ENCODE peak calls at places on chromosomes 1 and 21, in nine cellular contexts. One of them, this sample, is unnamed.
A peak's percentile ranks its signal among the peaks of the same experiment; 100 is the strongest.

GRCh38 chr21:36747114-36747814 is 48.3 kb downstream of the SIM2 start:
- DNase-seq in activated CD4-positive, alpha-beta T cell treated with anti-CD3 and anti-CD28 coated beads, Interleukin-2, amount 10 ng/mL, durations not matched to agents 7 days and 5 days: no peak
- DNase-seq in stimulated activated CD4-positive, alpha-beta T cell treated with anti-CD3 and anti-CD28 coated beads, Interleukin-1b, Interleukin-23, amount 100 ng/mL, for 4 hours: no peak
- DNase-seq in GM03348: no peak
- DNase-seq in cerebellar cortex: peak; percentile 27
- DNase-seq in colonic mucosa: no peak
- DNase-seq in SK-N-DZ: no peak
- DNase-seq in A549: no peak
- DNase-seq in GDM1: no peak
- DNase-seq in this sample: no peak

GRCh38 chr1:54105080-54105479 is 47.7 kb downstream of the CDCP2 start:
- DNase-seq in activated CD4-positive, alpha-beta T cell treated with anti-CD3 and anti-CD28 coated beads, Interleukin-2, amount 10 ng/mL, durations not matched to agents 7 days and 5 days: no peak
- DNase-seq in stimulated activated CD4-positive, alpha-beta T cell treated with anti-CD3 and anti-CD28 coated beads, Interleukin-1b, Interleukin-23, amount 100 ng/mL, for 4 hours: no peak
- DNase-seq in GM03348: no peak
- DNase-seq in cerebellar cortex: no peak
- DNase-seq in colonic mucosa: no peak
- DNase-seq in SK-N-DZ: no peak
- DNase-seq in A549: no peak
- DNase-seq in GDM1: no peak
- DNase-seq in this sample: no peak

GRCh38 chr1:23555949-23556640 is 3.2 kb downstream of the ID3 start:
- DNase-seq in activated CD4-positive, alpha-beta T cell treated with anti-CD3 and anti-CD28 coated beads, Interleukin-2, amount 10 ng/mL, durations not matched to agents 7 days and 5 days: no peak
- DNase-seq in stimulated activated CD4-positive, alpha-beta T cell treated with anti-CD3 and anti-CD28 coated beads, Interleukin-1b, Interleukin-23, amount 100 ng/mL, for 4 hours: no peak
- DNase-seq in GM03348: no peak
- DNase-seq in cerebellar cortex: peak; percentile 94
- DNase-seq in colonic mucosa: peak; percentile 28
- DNase-seq in SK-N-DZ: no peak
- DNase-seq in A549: no peak
- DNase-seq in GDM1: no peak
- DNase-seq in this sample: no peak

GRCh38 chr1:40979241-40980067 is at the start of gene CTPS1:
- DNase-seq in activated CD4-positive, alpha-beta T cell treated with anti-CD3 and anti-CD28 coated beads, Interleukin-2, amount 10 ng/mL, durations not matched to agents 7 days and 5 days: peak; percentile 95
- DNase-seq in stimulated activated CD4-positive, alpha-beta T cell treated with anti-CD3 and anti-CD28 coated beads, Interleukin-1b, Interleukin-23, amount 100 ng/mL, for 4 hours: peak; percentile 97
- DNase-seq in GM03348: peak; percentile 99
- DNase-seq in cerebellar cortex: peak; percentile 92
- DNase-seq in colonic mucosa: peak; percentile 96
- DNase-seq in SK-N-DZ: peak; percentile 91
- DNase-seq in A549: peak; percentile 89
- DNase-seq in GDM1: peak; percentile 96
- DNase-seq in this sample: peak; percentile 94

GRCh38 chr1:19047373-19047772 is 90.9 kb upstream of the IFFO2 start:
- DNase-seq in activated CD4-positive, alpha-beta T cell treated with anti-CD3 and anti-CD28 coated beads, Interleukin-2, amount 10 ng/mL, durations not matched to agents 7 days and 5 days: no peak
- DNase-seq in stimulated activated CD4-positive, alpha-beta T cell treated with anti-CD3 and anti-CD28 coated beads, Interleukin-1b, Interleukin-23, amount 100 ng/mL, for 4 hours: no peak
- DNase-seq in GM03348: no peak
- DNase-seq in cerebellar cortex: no peak
- DNase-seq in colonic mucosa: no peak
- DNase-seq in SK-N-DZ: no peak
- DNase-seq in A549: no peak
- DNase-seq in GDM1: no peak
- DNase-seq in this sample: no peak

GRCh38 chr1:151134396-151134795 is 12.0 kb downstream of the SEMA6C start:
- DNase-seq in activated CD4-positive, alpha-beta T cell treated with anti-CD3 and anti-CD28 coated beads, Interleukin-2, amount 10 ng/mL, durations not matched to agents 7 days and 5 days: no peak
- DNase-seq in stimulated activated CD4-positive, alpha-beta T cell treated with anti-CD3 and anti-CD28 coated beads, Interleukin-1b, Interleukin-23, amount 100 ng/mL, for 4 hours: no peak
- DNase-seq in GM03348: no peak
- DNase-seq in cerebellar cortex: no peak
- DNase-seq in colonic mucosa: no peak
- DNase-seq in SK-N-DZ: no peak
- DNase-seq in A549: no peak
- DNase-seq in GDM1: no peak
- DNase-seq in this sample: no peak

GRCh38 chr1:21666572-21667320 is 2.4 kb downstream of the RAP1GAP start:
- DNase-seq in activated CD4-positive, alpha-beta T cell treated with anti-CD3 and anti-CD28 coated beads, Interleukin-2, amount 10 ng/mL, durations not matched to agents 7 days and 5 days: no peak
- DNase-seq in stimulated activated CD4-positive, alpha-beta T cell treated with anti-CD3 and anti-CD28 coated beads, Interleukin-1b, Interleukin-23, amount 100 ng/mL, for 4 hours: no peak
- DNase-seq in GM03348: no peak
- DNase-seq in cerebellar cortex: peak; percentile 76
- DNase-seq in colonic mucosa: no peak
- DNase-seq in SK-N-DZ: no peak
- DNase-seq in A549: no peak
- DNase-seq in GDM1: no peak
- DNase-seq in this sample: no peak

GRCh38 chr1:117633936-117634335 is 28.1 kb downstream of the TENT5C start:
- DNase-seq in activated CD4-positive, alpha-beta T cell treated with anti-CD3 and anti-CD28 coated beads, Interleukin-2, amount 10 ng/mL, durations not matched to agents 7 days and 5 days: no peak
- DNase-seq in stimulated activated CD4-positive, alpha-beta T cell treated with anti-CD3 and anti-CD28 coated beads, Interleukin-1b, Interleukin-23, amount 100 ng/mL, for 4 hours: no peak
- DNase-seq in GM03348: no peak
- DNase-seq in cerebellar cortex: no peak
- DNase-seq in colonic mucosa: no peak
- DNase-seq in SK-N-DZ: no peak
- DNase-seq in A549: no peak
- DNase-seq in GDM1: no peak
- DNase-seq in this sample: no peak

GRCh38 chr1:42240964-42241755 is 76.6 kb upstream of the GUCA2A start:
- DNase-seq in activated CD4-positive, alpha-beta T cell treated with anti-CD3 and anti-CD28 coated beads, Interleukin-2, amount 10 ng/mL, durations not matched to agents 7 days and 5 days: no peak
- DNase-seq in stimulated activated CD4-positive, alpha-beta T cell treated with anti-CD3 and anti-CD28 coated beads, Interleukin-1b, Interleukin-23, amount 100 ng/mL, for 4 hours: no peak
- DNase-seq in GM03348: peak; percentile 9
- DNase-seq in cerebellar cortex: no peak
- DNase-seq in colonic mucosa: no peak
- DNase-seq in SK-N-DZ: no peak
- DNase-seq in A549: no peak
- DNase-seq in GDM1: no peak
- DNase-seq in this sample: no peak

GRCh38 chr1:209659909-209660308 is 7.7 kb upstream of the LAMB3 start:
- DNase-seq in activated CD4-positive, alpha-beta T cell treated with anti-CD3 and anti-CD28 coated beads, Interleukin-2, amount 10 ng/mL, durations not matched to agents 7 days and 5 days: no peak
- DNase-seq in stimulated activated CD4-positive, alpha-beta T cell treated with anti-CD3 and anti-CD28 coated beads, Interleukin-1b, Interleukin-23, amount 100 ng/mL, for 4 hours: no peak
- DNase-seq in GM03348: no peak
- DNase-seq in cerebellar cortex: no peak
- DNase-seq in colonic mucosa: no peak
- DNase-seq in SK-N-DZ: no peak
- DNase-seq in A549: no peak
- DNase-seq in GDM1: no peak
- DNase-seq in this sample: no peak

GRCh38 chr1:205191127-205191577 is 20.4 kb downstream of the DSTYK start:
- DNase-seq in activated CD4-positive, alpha-beta T cell treated with anti-CD3 and anti-CD28 coated beads, Interleukin-2, amount 10 ng/mL, durations not matched to agents 7 days and 5 days: no peak
- DNase-seq in stimulated activated CD4-positive, alpha-beta T cell treated with anti-CD3 and anti-CD28 coated beads, Interleukin-1b, Interleukin-23, amount 100 ng/mL, for 4 hours: no peak
- DNase-seq in GM03348: peak; percentile 15
- DNase-seq in cerebellar cortex: peak; percentile 35
- DNase-seq in colonic mucosa: peak; percentile 26
- DNase-seq in SK-N-DZ: no peak
- DNase-seq in A549: no peak
- DNase-seq in GDM1: no peak
- DNase-seq in this sample: no peak

GRCh38 chr1:206075786-206076725 is 23.1 kb downstream of the RHEX start:
- DNase-seq in activated CD4-positive, alpha-beta T cell treated with anti-CD3 and anti-CD28 coated beads, Interleukin-2, amount 10 ng/mL, durations not matched to agents 7 days and 5 days: no peak
- DNase-seq in stimulated activated CD4-positive, alpha-beta T cell treated with anti-CD3 and anti-CD28 coated beads, Interleukin-1b, Interleukin-23, amount 100 ng/mL, for 4 hours: no peak
- DNase-seq in GM03348: peak; percentile 17
- DNase-seq in cerebellar cortex: no peak
- DNase-seq in colonic mucosa: no peak
- DNase-seq in SK-N-DZ: no peak
- DNase-seq in A549: no peak
- DNase-seq in GDM1: no peak
- DNase-seq in this sample: no peak

GRCh38 chr21:45923146-45923545 is 58.4 kb upstream of the COL6A1 start:
- DNase-seq in activated CD4-positive, alpha-beta T cell treated with anti-CD3 and anti-CD28 coated beads, Interleukin-2, amount 10 ng/mL, durations not matched to agents 7 days and 5 days: peak; percentile 50
- DNase-seq in stimulated activated CD4-positive, alpha-beta T cell treated with anti-CD3 and anti-CD28 coated beads, Interleukin-1b, Interleukin-23, amount 100 ng/mL, for 4 hours: peak; percentile 57
- DNase-seq in GM03348: peak; percentile 93
- DNase-seq in cerebellar cortex: peak; percentile 91
- DNase-seq in colonic mucosa: peak; percentile 47
- DNase-seq in SK-N-DZ: no peak
- DNase-seq in A549: peak; percentile 58
- DNase-seq in GDM1: peak; percentile 52
- DNase-seq in this sample: peak; percentile 58

GRCh38 chr1:6358144-6358624 is 35.4 kb downstream of the ACOT7 start:
- DNase-seq in activated CD4-positive, alpha-beta T cell treated with anti-CD3 and anti-CD28 coated beads, Interleukin-2, amount 10 ng/mL, durations not matched to agents 7 days and 5 days: peak; percentile 31
- DNase-seq in stimulated activated CD4-positive, alpha-beta T cell treated with anti-CD3 and anti-CD28 coated beads, Interleukin-1b, Interleukin-23, amount 100 ng/mL, for 4 hours: no peak
- DNase-seq in GM03348: no peak
- DNase-seq in cerebellar cortex: no peak
- DNase-seq in colonic mucosa: no peak
- DNase-seq in SK-N-DZ: no peak
- DNase-seq in A549: no peak
- DNase-seq in GDM1: no peak
- DNase-seq in this sample: no peak

GRCh38 chr21:45811136-45811535 is 167.6 kb downstream of the PCBP3 start:
- DNase-seq in activated CD4-positive, alpha-beta T cell treated with anti-CD3 and anti-CD28 coated beads, Interleukin-2, amount 10 ng/mL, durations not matched to agents 7 days and 5 days: no peak
- DNase-seq in stimulated activated CD4-positive, alpha-beta T cell treated with anti-CD3 and anti-CD28 coated beads, Interleukin-1b, Interleukin-23, amount 100 ng/mL, for 4 hours: no peak
- DNase-seq in GM03348: no peak
- DNase-seq in cerebellar cortex: no peak
- DNase-seq in colonic mucosa: peak; percentile 3
- DNase-seq in SK-N-DZ: no peak
- DNase-seq in A549: no peak
- DNase-seq in GDM1: no peak
- DNase-seq in this sample: no peak

GRCh38 chr1:57111210-57111609 is 145.4 kb upstream of the C8B start:
- DNase-seq in activated CD4-positive, alpha-beta T cell treated with anti-CD3 and anti-CD28 coated beads, Interleukin-2, amount 10 ng/mL, durations not matched to agents 7 days and 5 days: no peak
- DNase-seq in stimulated activated CD4-positive, alpha-beta T cell treated with anti-CD3 and anti-CD28 coated beads, Interleukin-1b, Interleukin-23, amount 100 ng/mL, for 4 hours: no peak
- DNase-seq in GM03348: no peak
- DNase-seq in cerebellar cortex: no peak
- DNase-seq in colonic mucosa: no peak
- DNase-seq in SK-N-DZ: no peak
- DNase-seq in A549: no peak
- DNase-seq in GDM1: no peak
- DNase-seq in this sample: no peak

GRCh38 chr21:37917612-37918011 is 1.4 kb upstream of the KCNJ6 start:
- DNase-seq in activated CD4-positive, alpha-beta T cell treated with anti-CD3 and anti-CD28 coated beads, Interleukin-2, amount 10 ng/mL, durations not matched to agents 7 days and 5 days: no peak
- DNase-seq in stimulated activated CD4-positive, alpha-beta T cell treated with anti-CD3 and anti-CD28 coated beads, Interleukin-1b, Interleukin-23, amount 100 ng/mL, for 4 hours: no peak
- DNase-seq in GM03348: no peak
- DNase-seq in cerebellar cortex: peak; percentile 16
- DNase-seq in colonic mucosa: no peak
- DNase-seq in SK-N-DZ: no peak
- DNase-seq in A549: no peak
- DNase-seq in GDM1: no peak
- DNase-seq in this sample: no peak

GRCh38 chr1:89910268-89910667 is 84.6 kb upstream of the ZNF326 start:
- DNase-seq in activated CD4-positive, alpha-beta T cell treated with anti-CD3 and anti-CD28 coated beads, Interleukin-2, amount 10 ng/mL, durations not matched to agents 7 days and 5 days: no peak
- DNase-seq in stimulated activated CD4-positive, alpha-beta T cell treated with anti-CD3 and anti-CD28 coated beads, Interleukin-1b, Interleukin-23, amount 100 ng/mL, for 4 hours: no peak
- DNase-seq in GM03348: no peak
- DNase-seq in cerebellar cortex: no peak
- DNase-seq in colonic mucosa: no peak
- DNase-seq in SK-N-DZ: no peak
- DNase-seq in A549: no peak
- DNase-seq in GDM1: no peak
- DNase-seq in this sample: no peak

GRCh38 chr1:116820362-116820761 is 66.1 kb downstream of the CD2 start:
- DNase-seq in activated CD4-positive, alpha-beta T cell treated with anti-CD3 and anti-CD28 coated beads, Interleukin-2, amount 10 ng/mL, durations not matched to agents 7 days and 5 days: no peak
- DNase-seq in stimulated activated CD4-positive, alpha-beta T cell treated with anti-CD3 and anti-CD28 coated beads, Interleukin-1b, Interleukin-23, amount 100 ng/mL, for 4 hours: no peak
- DNase-seq in GM03348: peak; percentile 53
- DNase-seq in cerebellar cortex: no peak
- DNase-seq in colonic mucosa: no peak
- DNase-seq in SK-N-DZ: no peak
- DNase-seq in A549: no peak
- DNase-seq in GDM1: no peak
- DNase-seq in this sample: no peak

GRCh38 chr1:178575611-178576331 is 62.9 kb downstream of the TEX35 start:
- DNase-seq in activated CD4-positive, alpha-beta T cell treated with anti-CD3 and anti-CD28 coated beads, Interleukin-2, amount 10 ng/mL, durations not matched to agents 7 days and 5 days: no peak
- DNase-seq in stimulated activated CD4-positive, alpha-beta T cell treated with anti-CD3 and anti-CD28 coated beads, Interleukin-1b, Interleukin-23, amount 100 ng/mL, for 4 hours: no peak
- DNase-seq in GM03348: no peak
- DNase-seq in cerebellar cortex: no peak
- DNase-seq in colonic mucosa: no peak
- DNase-seq in SK-N-DZ: no peak
- DNase-seq in A549: no peak
- DNase-seq in GDM1: no peak
- DNase-seq in this sample: no peak

GRCh38 chr1:110163591-110163990 is 13.3 kb downstream of the SLC6A17 start:
- DNase-seq in activated CD4-positive, alpha-beta T cell treated with anti-CD3 and anti-CD28 coated beads, Interleukin-2, amount 10 ng/mL, durations not matched to agents 7 days and 5 days: no peak
- DNase-seq in stimulated activated CD4-positive, alpha-beta T cell treated with anti-CD3 and anti-CD28 coated beads, Interleukin-1b, Interleukin-23, amount 100 ng/mL, for 4 hours: no peak
- DNase-seq in GM03348: no peak
- DNase-seq in cerebellar cortex: no peak
- DNase-seq in colonic mucosa: no peak
- DNase-seq in SK-N-DZ: no peak
- DNase-seq in A549: no peak
- DNase-seq in GDM1: no peak
- DNase-seq in this sample: no peak

GRCh38 chr1:198187973-198188588 is 31.3 kb downstream of the NEK7 start:
- DNase-seq in activated CD4-positive, alpha-beta T cell treated with anti-CD3 and anti-CD28 coated beads, Interleukin-2, amount 10 ng/mL, durations not matched to agents 7 days and 5 days: peak; percentile 19
- DNase-seq in stimulated activated CD4-positive, alpha-beta T cell treated with anti-CD3 and anti-CD28 coated beads, Interleukin-1b, Interleukin-23, amount 100 ng/mL, for 4 hours: no peak
- DNase-seq in GM03348: no peak
- DNase-seq in cerebellar cortex: no peak
- DNase-seq in colonic mucosa: no peak
- DNase-seq in SK-N-DZ: no peak
- DNase-seq in A549: no peak
- DNase-seq in GDM1: no peak
- DNase-seq in this sample: no peak

GRCh38 chr1:151166506-151166956 is 587 bp downstream of the SCNM1 start:
- DNase-seq in activated CD4-positive, alpha-beta T cell treated with anti-CD3 and anti-CD28 coated beads, Interleukin-2, amount 10 ng/mL, durations not matched to agents 7 days and 5 days: no peak
- DNase-seq in stimulated activated CD4-positive, alpha-beta T cell treated with anti-CD3 and anti-CD28 coated beads, Interleukin-1b, Interleukin-23, amount 100 ng/mL, for 4 hours: no peak
- DNase-seq in GM03348: peak; percentile 75
- DNase-seq in cerebellar cortex: peak; percentile 21
- DNase-seq in colonic mucosa: no peak
- DNase-seq in SK-N-DZ: no peak
- DNase-seq in A549: peak; percentile 39
- DNase-seq in GDM1: no peak
- DNase-seq in this sample: no peak

GRCh38 chr1:225847610-225848009 is 34.6 kb downstream of the TMEM63A start:
- DNase-seq in activated CD4-positive, alpha-beta T cell treated with anti-CD3 and anti-CD28 coated beads, Interleukin-2, amount 10 ng/mL, durations not matched to agents 7 days and 5 days: no peak
- DNase-seq in stimulated activated CD4-positive, alpha-beta T cell treated with anti-CD3 and anti-CD28 coated beads, Interleukin-1b, Interleukin-23, amount 100 ng/mL, for 4 hours: no peak
- DNase-seq in GM03348: no peak
- DNase-seq in cerebellar cortex: no peak
- DNase-seq in colonic mucosa: peak; percentile 78
- DNase-seq in SK-N-DZ: no peak
- DNase-seq in A549: no peak
- DNase-seq in GDM1: no peak
- DNase-seq in this sample: no peak

GRCh38 chr1:231181271-231181670 is 19.4 kb downstream of the TRIM67 start:
- DNase-seq in activated CD4-positive, alpha-beta T cell treated with anti-CD3 and anti-CD28 coated beads, Interleukin-2, amount 10 ng/mL, durations not matched to agents 7 days and 5 days: no peak
- DNase-seq in stimulated activated CD4-positive, alpha-beta T cell treated with anti-CD3 and anti-CD28 coated beads, Interleukin-1b, Interleukin-23, amount 100 ng/mL, for 4 hours: no peak
- DNase-seq in GM03348: no peak
- DNase-seq in cerebellar cortex: no peak
- DNase-seq in colonic mucosa: no peak
- DNase-seq in SK-N-DZ: no peak
- DNase-seq in A549: no peak
- DNase-seq in GDM1: no peak
- DNase-seq in this sample: no peak

GRCh38 chr1:1164701-1165451 is 8.8 kb upstream of the TTLL10 start:
- DNase-seq in activated CD4-positive, alpha-beta T cell treated with anti-CD3 and anti-CD28 coated beads, Interleukin-2, amount 10 ng/mL, durations not matched to agents 7 days and 5 days: no peak
- DNase-seq in stimulated activated CD4-positive, alpha-beta T cell treated with anti-CD3 and anti-CD28 coated beads, Interleukin-1b, Interleukin-23, amount 100 ng/mL, for 4 hours: no peak
- DNase-seq in GM03348: no peak
- DNase-seq in cerebellar cortex: no peak
- DNase-seq in colonic mucosa: no peak
- DNase-seq in SK-N-DZ: no peak
- DNase-seq in A549: peak; percentile 47
- DNase-seq in GDM1: no peak
- DNase-seq in this sample: no peak

GRCh38 chr1:58331156-58331555 is 215.4 kb downstream of the OMA1 start:
- DNase-seq in activated CD4-positive, alpha-beta T cell treated with anti-CD3 and anti-CD28 coated beads, Interleukin-2, amount 10 ng/mL, durations not matched to agents 7 days and 5 days: no peak
- DNase-seq in stimulated activated CD4-positive, alpha-beta T cell treated with anti-CD3 and anti-CD28 coated beads, Interleukin-1b, Interleukin-23, amount 100 ng/mL, for 4 hours: no peak
- DNase-seq in GM03348: peak; percentile 66
- DNase-seq in cerebellar cortex: no peak
- DNase-seq in colonic mucosa: no peak
- DNase-seq in SK-N-DZ: no peak
- DNase-seq in A549: no peak
- DNase-seq in GDM1: no peak
- DNase-seq in this sample: no peak

GRCh38 chr1:89523597-89524368 is 846 bp upstream of the LRRC8B start:
- DNase-seq in activated CD4-positive, alpha-beta T cell treated with anti-CD3 and anti-CD28 coated beads, Interleukin-2, amount 10 ng/mL, durations not matched to agents 7 days and 5 days: peak; percentile 62
- DNase-seq in stimulated activated CD4-positive, alpha-beta T cell treated with anti-CD3 and anti-CD28 coated beads, Interleukin-1b, Interleukin-23, amount 100 ng/mL, for 4 hours: no peak
- DNase-seq in GM03348: peak; percentile 7
- DNase-seq in cerebellar cortex: peak; percentile 67
- DNase-seq in colonic mucosa: peak; percentile 49
- DNase-seq in SK-N-DZ: peak; percentile 91
- DNase-seq in A549: peak; percentile 18
- DNase-seq in GDM1: peak; percentile 80
- DNase-seq in this sample: no peak

GRCh38 chr1:51433269-51433971 is 85.6 kb downstream of the EPS15 start:
- DNase-seq in activated CD4-positive, alpha-beta T cell treated with anti-CD3 and anti-CD28 coated beads, Interleukin-2, amount 10 ng/mL, durations not matched to agents 7 days and 5 days: no peak
- DNase-seq in stimulated activated CD4-positive, alpha-beta T cell treated with anti-CD3 and anti-CD28 coated beads, Interleukin-1b, Interleukin-23, amount 100 ng/mL, for 4 hours: no peak
- DNase-seq in GM03348: no peak
- DNase-seq in cerebellar cortex: no peak
- DNase-seq in colonic mucosa: no peak
- DNase-seq in SK-N-DZ: no peak
- DNase-seq in A549: no peak
- DNase-seq in GDM1: no peak
- DNase-seq in this sample: no peak

GRCh38 chr1:106768501-106768900 is 288.0 kb upstream of the PRMT6 start:
- DNase-seq in activated CD4-positive, alpha-beta T cell treated with anti-CD3 and anti-CD28 coated beads, Interleukin-2, amount 10 ng/mL, durations not matched to agents 7 days and 5 days: no peak
- DNase-seq in stimulated activated CD4-positive, alpha-beta T cell treated with anti-CD3 and anti-CD28 coated beads, Interleukin-1b, Interleukin-23, amount 100 ng/mL, for 4 hours: no peak
- DNase-seq in GM03348: no peak
- DNase-seq in cerebellar cortex: no peak
- DNase-seq in colonic mucosa: no peak
- DNase-seq in SK-N-DZ: no peak
- DNase-seq in A549: no peak
- DNase-seq in GDM1: no peak
- DNase-seq in this sample: no peak

GRCh38 chr1:27522860-27523665 is 33.1 kb upstream of the WASF2 start:
- DNase-seq in activated CD4-positive, alpha-beta T cell treated with anti-CD3 and anti-CD28 coated beads, Interleukin-2, amount 10 ng/mL, durations not matched to agents 7 days and 5 days: peak; percentile 78
- DNase-seq in stimulated activated CD4-positive, alpha-beta T cell treated with anti-CD3 and anti-CD28 coated beads, Interleukin-1b, Interleukin-23, amount 100 ng/mL, for 4 hours: peak; percentile 47
- DNase-seq in GM03348: peak; percentile 63
- DNase-seq in cerebellar cortex: peak; percentile 73
- DNase-seq in colonic mucosa: no peak
- DNase-seq in SK-N-DZ: peak; percentile 51
- DNase-seq in A549: no peak
- DNase-seq in GDM1: peak; percentile 25
- DNase-seq in this sample: no peak

This sample was measured in T-helper 9 cell.